ENCODE peak calls at places on chromosomes 11 and 22, in six cellular contexts. B is K562, C is GM12892, P is H1, N is HepG2, L is GM12878. H is an unnamed sample.

GRCh38 chr11:72716291-72716690 is 35.9 kb downstream of the ARAP1 start:
- DNase-seq in B (no peak), C (no peak), P (no peak), N (no peak), L (no peak), H (no peak)

GRCh38 chr22:39374191-39374590 is 24.4 kb downstream of the SYNGR1 start:
- DNase-seq in B (no peak), C (no peak), P (no peak), N (no peak), L (no peak), H (no peak)

GRCh38 chr22:43088979-43089717 is at the start of gene TTLL1:
- DNase-seq in B (peak), C (peak), P (peak), N (peak), L (peak), H (peak)

GRCh38 chr11:18277560-18278271 is 11.7 kb downstream of the SAA1 start:
- DNase-seq in B (no peak), C (no peak), P (no peak), N (no peak), L (no peak), H (no peak)

GRCh38 chr11:18046116-18046777 is at the start of gene TPH1:
- DNase-seq in B (no peak), C (no peak), P (peak), N (no peak), L (no peak), H (no peak)

GRCh38 chr11:110121204-110121603 is 28.0 kb downstream of the ZC3H12C start:
- DNase-seq in B (no peak), C (no peak), P (no peak), N (no peak), L (no peak), H (no peak)

GRCh38 chr11:112558691-112559090 is 298.0 kb upstream of the PLET1 start:
- DNase-seq in B (no peak), C (no peak), P (no peak), N (no peak), L (no peak), H (no peak)

GRCh38 chr22:19809741-19810140 is 44.9 kb downstream of the GNB1L start:
- DNase-seq in B (no peak), C (no peak), P (no peak), N (no peak), L (no peak), H (no peak)

GRCh38 chr11:85955531-85955930 is 100.3 kb downstream of the CCDC83 start:
- DNase-seq in B (no peak), C (no peak), P (no peak), N (no peak), L (no peak), H (no peak)

GRCh38 chr11:123302751-123303195 is 107.7 kb upstream of the CLMP start:
- DNase-seq in B (no peak), C (no peak), P (no peak), N (no peak), L (peak), H (peak)

GRCh38 chr11:33930317-33931021 is 38.6 kb upstream of the LMO2 start:
- DNase-seq in B (no peak), C (no peak), P (no peak), N (no peak), L (no peak), H (no peak)

GRCh38 chr11:75298191-75298590 is 53.3 kb downstream of the ARRB1 start:
- DNase-seq in B (no peak), C (no peak), P (no peak), N (no peak), L (no peak), H (no peak)

GRCh38 chr11:19800162-19800561 is 87.5 kb downstream of the NAV2 start:
- DNase-seq in B (no peak), C (no peak), P (no peak), N (no peak), L (no peak), H (no peak)

GRCh38 chr11:121249039-121249663 is 43.4 kb upstream of the SC5D start:
- DNase-seq in B (peak), C (peak), P (no peak), N (peak), L (no peak), H (peak)

GRCh38 chr11:119729581-119730346 is 764 bp upstream of the NECTIN1 start:
- DNase-seq in B (no peak), C (no peak), P (no peak), N (no peak), L (no peak), H (no peak)
- TF ChIP-seq POLR2A in B (no peak), C (no peak), P (no peak), N (no peak), L (no peak), H (no peak)

GRCh38 chr22:46007848-46008261 is 30.9 kb upstream of the WNT7B start:
- DNase-seq in B (no peak), C (no peak), P (no peak), N (no peak), L (no peak), H (no peak)
- TF ChIP-seq POLR2AphosphoS5 in B (no peak), C (no peak), P (no peak), N (no peak), L (no peak), H (no peak)

GRCh38 chr11:82225502-82225901 is 508.2 kb downstream of the FAM181B start:
- DNase-seq in B (no peak), C (no peak), P (no peak), N (no peak), L (no peak), H (no peak)

GRCh38 chr11:82225930-82226329 is 507.7 kb downstream of the FAM181B start:
- DNase-seq in B (no peak), C (no peak), P (no peak), N (no peak), L (no peak), H (no peak)

GRCh38 chr11:82233211-82233610 is 500.5 kb downstream of the FAM181B start:
- DNase-seq in B (no peak), C (no peak), P (no peak), N (no peak), L (no peak), H (no peak)

GRCh38 chr11:82234256-82234655 is 499.4 kb downstream of the FAM181B start:
- DNase-seq in B (no peak), C (no peak), P (no peak), N (no peak), L (no peak), H (no peak)

GRCh38 chr11:82229346-82229745 is 504.3 kb downstream of the FAM181B start:
- DNase-seq in B (no peak), C (no peak), P (no peak), N (peak), L (no peak), H (no peak)
- TF ChIP-seq TAF1 in B (no peak), C (no peak), P (no peak), N (no peak), L (no peak), H (no peak)

GRCh38 chr22:45645526-45646414 is 25.9 kb upstream of the ATXN10 start:
- DNase-seq in B (peak), C (peak), P (no peak), N (no peak), L (no peak), H (peak)
- TF ChIP-seq POLR2A in B (no peak), C (no peak), P (peak), N (no peak), L (no peak), H (no peak)

H was measured in GM12891.